ENCODE peak calls at places on chromosomes 11 and 22, in eight cellular contexts. H is PC-9; T is CD8-positive, alpha-beta T cell; U is fibroblast of lung; O is effector memory CD4-positive, alpha-beta T cell; P is right atrium auricular region; C is lower lobe of right lung; Y is PC-3. K is an unnamed sample.

GRCh38 chr11:71309181-71309580 is 56.8 kb upstream of the SHANK2 start:
- DNase-seq in U (no peak), Y (no peak), H (no peak), O (no peak), T (no peak), P (peak), C (no peak), K (no peak)

GRCh38 chr11:91955206-91955605 is 269.4 kb upstream of the FAT3 start:
- DNase-seq in T (no peak), H (no peak), C (no peak), O (no peak), Y (no peak), U (no peak), P (no peak), K (no peak)

GRCh38 chr11:65524747-65525658 is at the start of gene SCYL1:
- DNase-seq in H (peak), P (peak), U (peak), O (peak), Y (peak), C (peak), T (peak), K (peak)

GRCh38 chr11:42770444-42771065 is 541.2 kb upstream of the API5 start:
- DNase-seq in P (no peak), H (no peak), T (no peak), Y (peak), U (peak), O (no peak), C (no peak), K (no peak)

GRCh38 chr11:114088836-114089235 is 29.3 kb downstream of the ZBTB16 start:
- DNase-seq in H (no peak), P (no peak), Y (no peak), U (no peak), C (no peak), T (no peak), O (no peak), K (no peak)

GRCh38 chr11:99683933-99684332 is 663.2 kb downstream of the CNTN5 start:
- DNase-seq in O (no peak), T (no peak), U (no peak), P (no peak), C (no peak), H (no peak), Y (no peak), K (no peak)

GRCh38 chr22:25696763-25697710 is 45.0 kb upstream of the MYO18B start:
- DNase-seq in Y (no peak), H (no peak), O (no peak), P (no peak), C (no peak), U (no peak), T (no peak), K (no peak)

GRCh38 chr22:19354201-19354600 is 62.7 kb upstream of the CLTCL1 start:
- DNase-seq in P (no peak), U (no peak), C (no peak), O (no peak), H (no peak), T (no peak), Y (no peak), K (no peak)

GRCh38 chr11:19890308-19890707 is 177.7 kb downstream of the NAV2 start:
- DNase-seq in C (no peak), U (peak), O (no peak), H (peak), P (no peak), Y (peak), T (no peak), K (no peak)

GRCh38 chr11:2759228-2760195 is 59.7 kb upstream of the KCNQ1OT1 start:
- DNase-seq in T (no peak), Y (no peak), C (peak), H (no peak), P (no peak), U (no peak), O (no peak), K (peak)

GRCh38 chr11:48096588-48097525 is 116.5 kb downstream of the PTPRJ start:
- DNase-seq in T (no peak), H (peak), P (peak), U (no peak), Y (peak), O (no peak), C (no peak), K (no peak)

GRCh38 chr22:23894710-23895598 is 771 bp downstream of the MIF start:
- DNase-seq in U (peak), O (peak), C (peak), H (peak), Y (peak), T (peak), P (peak), K (peak)

GRCh38 chr22:36486619-36487384 is 5.4 kb upstream of the TXN2 start:
- DNase-seq in U (peak), T (peak), Y (peak), C (no peak), P (no peak), O (peak), H (no peak), K (peak)

GRCh38 chr11:120549346-120549745 is 37.8 kb downstream of the GRIK4 start:
- DNase-seq in T (no peak), P (no peak), H (no peak), C (no peak), O (no peak), U (no peak), Y (no peak), K (no peak)

GRCh38 chr11:113690619-113691569 is 15.2 kb downstream of the TMPRSS5 start:
- DNase-seq in C (peak), H (peak), Y (peak), T (no peak), U (peak), O (no peak), P (no peak), K (peak)

GRCh38 chr11:3164138-3164539 is 971 bp downstream of the OSBPL5 start:
- DNase-seq in Y (no peak), P (no peak), T (no peak), H (no peak), C (peak), O (no peak), U (no peak), K (peak)

GRCh38 chr11:21710791-21711190 is 482.1 kb upstream of the ANO5 start:
- DNase-seq in U (no peak), P (no peak), T (no peak), O (no peak), H (no peak), Y (no peak), C (no peak), K (no peak)

GRCh38 chr11:70078095-70078795 is at the start of gene ANO1:
- DNase-seq in O (no peak), T (no peak), Y (peak), P (no peak), U (no peak), C (no peak), H (peak), K (no peak)

GRCh38 chr11:34075178-34075820 is 23.8 kb downstream of the CAPRIN1 start:
- DNase-seq in C (no peak), Y (peak), U (peak), H (peak), T (no peak), O (no peak), P (no peak), K (no peak)

GRCh38 chr11:68438658-68439259 is 21.8 kb upstream of the PPP6R3 start:
- DNase-seq in H (no peak), U (no peak), Y (no peak), T (no peak), C (no peak), P (no peak), O (no peak), K (no peak)
- H3K27ac ChIP-seq in H (no peak), U (no peak), Y (no peak), T (no peak), C (no peak), P (peak), O (no peak), K (no peak)

GRCh38 chr11:66729447-66729846 is 431 bp upstream of the SPTBN2 start:
- DNase-seq in H (no peak), P (no peak), T (no peak), Y (no peak), U (no peak), O (no peak), C (no peak), K (no peak)
- H3K4me3 ChIP-seq in H (no peak), P (no peak), T (no peak), Y (no peak), U (no peak), O (no peak), C (no peak), K (no peak)

DNA sequence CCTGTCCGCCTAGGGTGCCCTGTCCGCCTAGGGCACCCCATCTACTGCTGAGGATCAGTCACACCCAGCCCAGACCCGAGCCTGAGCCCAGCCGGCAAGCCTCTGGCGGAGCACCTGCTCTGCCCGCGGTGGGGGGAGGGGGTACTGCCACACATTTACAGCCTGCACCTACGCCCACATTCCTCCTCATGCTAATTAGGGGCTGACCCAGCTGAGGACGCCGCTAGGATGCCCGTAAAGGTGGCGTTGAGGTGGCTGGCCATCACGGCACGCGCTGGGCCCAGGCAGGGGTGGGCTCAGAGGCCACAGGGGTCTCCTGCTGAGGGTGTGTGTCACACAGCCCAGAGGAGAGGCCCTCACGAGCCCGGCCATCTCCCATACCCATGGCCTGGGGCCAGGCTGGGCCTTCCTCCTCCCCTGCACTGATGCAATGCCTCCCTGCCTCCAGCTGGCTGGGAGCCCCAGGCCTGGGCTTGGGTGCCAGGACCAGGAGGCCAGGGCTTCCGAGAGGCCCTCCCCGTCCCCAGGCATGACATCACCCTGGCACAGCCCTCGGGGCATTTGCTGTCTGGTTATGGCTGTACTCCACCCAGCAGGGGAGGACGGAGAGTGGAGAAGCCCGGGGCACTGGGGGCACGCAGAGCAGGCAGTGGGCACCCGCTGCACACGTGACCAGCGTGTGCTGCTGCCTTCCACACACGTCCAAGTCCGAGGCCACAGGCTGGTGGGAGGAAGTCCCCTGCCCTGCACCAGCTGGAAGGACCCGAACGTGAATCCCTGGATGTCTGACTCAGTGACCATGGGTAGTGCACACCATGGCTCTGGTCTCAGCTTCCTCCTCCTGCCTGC is 12.7 kb downstream of the DUSP8 start:
- DNase-seq in P (peak), C (peak), T (no peak), Y (peak), O (no peak), U (peak), H (peak), K (peak)
- H3K27ac ChIP-seq in P (peak), C (peak), T (no peak), Y (peak), O (no peak), U (no peak), H (peak), K (peak)

DNA sequence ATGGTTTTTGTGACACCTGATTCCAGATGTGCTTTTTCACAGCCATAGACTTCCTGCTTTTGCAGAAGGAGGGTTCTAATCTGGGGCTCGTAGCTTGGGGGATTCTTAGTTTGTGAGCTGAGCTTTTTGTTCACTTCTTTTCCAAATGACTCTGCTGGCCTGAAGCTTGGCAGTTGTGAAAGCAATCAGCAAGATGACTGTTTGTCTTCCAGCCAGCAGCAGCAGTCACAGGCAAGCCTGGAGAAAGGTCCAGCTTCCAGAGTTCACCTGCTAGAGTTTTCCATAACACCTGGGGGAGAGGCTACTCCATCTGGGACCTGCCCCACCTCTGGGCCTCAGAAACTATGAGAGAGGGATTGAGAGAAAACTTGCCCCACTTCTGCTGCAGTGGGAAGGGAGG is 4.1 kb downstream of the MARK2 start:
- DNase-seq in U (no peak), O (no peak), C (no peak), P (no peak), H (no peak), T (no peak), Y (no peak), K (no peak)
- H3K4me3 ChIP-seq in U (no peak), O (no peak), C (no peak), P (no peak), H (peak), T (no peak), Y (peak), K (no peak)

GRCh38 chr11:78253797-78254196 is 65.1 kb downstream of the USP35 start:
- DNase-seq in H (no peak), Y (peak), C (no peak), P (no peak), O (no peak), T (no peak), U (no peak), K (no peak)

GRCh38 chr11:78248903-78249302 is 60.2 kb downstream of the USP35 start:
- DNase-seq in Y (no peak), H (no peak), C (no peak), U (no peak), O (no peak), P (no peak), T (no peak), K (no peak)

GRCh38 chr11:78248191-78248590 is 59.5 kb downstream of the USP35 start:
- DNase-seq in O (no peak), T (no peak), C (no peak), U (no peak), Y (no peak), P (no peak), H (no peak), K (no peak)

GRCh38 chr11:78250099-78250498 is 61.4 kb downstream of the USP35 start:
- DNase-seq in H (no peak), U (no peak), T (no peak), C (no peak), P (no peak), O (no peak), Y (no peak), K (no peak)

DNA sequence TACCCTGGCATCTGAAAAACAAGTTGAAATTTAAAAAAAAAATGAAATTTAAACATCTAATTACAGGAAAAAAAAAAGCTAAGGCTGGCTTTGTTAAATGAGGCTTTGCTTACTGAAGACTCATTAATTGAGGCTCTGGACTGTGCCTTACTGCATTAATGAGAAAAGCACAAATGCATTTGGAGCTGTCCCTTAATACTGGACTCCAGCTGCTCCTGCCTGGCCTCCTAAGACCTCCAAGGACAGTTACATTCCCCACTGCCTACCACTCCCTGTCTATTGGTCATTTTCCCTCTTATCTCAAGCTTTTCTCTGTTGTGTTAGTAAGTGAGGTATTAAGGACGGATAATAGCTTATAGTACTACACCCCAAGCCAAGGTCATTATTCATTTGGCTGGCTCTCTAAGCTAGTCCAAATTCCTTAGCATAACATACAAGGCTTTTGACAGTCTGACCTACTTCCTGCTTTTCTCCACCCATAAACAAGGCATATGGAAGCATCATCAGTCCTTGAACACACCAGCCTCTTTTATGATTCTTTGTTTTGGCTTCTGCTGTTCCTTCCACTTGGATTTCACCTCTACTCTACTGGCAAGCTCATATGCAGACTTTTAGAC is 62.5 kb downstream of the USP35 start:
- DNase-seq in P (no peak), T (no peak), U (peak), Y (peak), H (no peak), O (no peak), C (no peak), K (no peak)
- H3K27ac ChIP-seq in P (no peak), T (no peak), U (no peak), Y (no peak), H (no peak), O (no peak), C (no peak), K (peak)

GRCh38 chr11:130094614-130095013 is 24.9 kb downstream of the APLP2 start:
- DNase-seq in U (no peak), P (no peak), H (no peak), T (no peak), Y (no peak), O (no peak), C (no peak), K (no peak)
- H3K4me3 ChIP-seq in U (no peak), P (no peak), H (no peak), T (no peak), Y (no peak), O (no peak), C (no peak), K (no peak)